ENCODE peak calls at places on chromosomes 2 and 18, in five cellular contexts. M, G, I, J and Z are unnamed samples.
A peak's percentile ranks its signal among the peaks of the same experiment; 100 is the strongest.

GRCh38 chr2:195898505-195898904 is 170.1 kb downstream of the DNAH7 start:
- DNase-seq in M (peak; percentile 55), G (no peak), I (peak; percentile 84), J (peak; percentile 63), Z (no peak)

GRCh38 chr2:86037795-86038192 is 67.9 kb downstream of the POLR1A start:
- DNase-seq in M (peak; percentile 36), G (peak; percentile 77), I (no peak), J (no peak), Z (no peak)

GRCh38 chr2:241255542-241256167 is 59.8 kb downstream of the HDLBP start:
- DNase-seq in M (no peak), G (no peak), I (peak; percentile 52), J (no peak), Z (no peak)

GRCh38 chr2:55038428-55038827 is 11.8 kb downstream of the RTN4 start:
- DNase-seq in M (no peak), G (no peak), I (no peak), J (no peak), Z (no peak)

GRCh38 chr2:88601302-88601701 is 26.0 kb downstream of the EIF2AK3 start:
- DNase-seq in M (no peak), G (no peak), I (no peak), J (no peak), Z (no peak)

GRCh38 chr2:240425697-240426096 is 9.8 kb upstream of the GPC1 start:
- DNase-seq in M (no peak), G (no peak), I (no peak), J (peak; percentile 1), Z (no peak)

GRCh38 chr2:157699806-157700205 is 71.1 kb upstream of the ACVR1C start:
- DNase-seq in M (no peak), G (no peak), I (no peak), J (no peak), Z (no peak)

GRCh38 chr2:238143239-238143951 is 4.9 kb downstream of the KLHL30 start:
- DNase-seq in M (no peak), G (no peak), I (no peak), J (peak; percentile 47), Z (no peak)

GRCh38 chr2:20557635-20558034 is 93.3 kb downstream of the HS1BP3 start:
- DNase-seq in M (no peak), G (peak; percentile 45), I (no peak), J (no peak), Z (no peak)

GRCh38 chr2:200048421-200048820 is 93.0 kb downstream of the MAIP1 start:
- DNase-seq in M (no peak), G (no peak), I (no peak), J (no peak), Z (no peak)

GRCh38 chr2:31286961-31287550 is 53.1 kb downstream of the EHD3 start:
- DNase-seq in M (no peak), G (no peak), I (no peak), J (no peak), Z (no peak)

GRCh38 chr2:233817305-233817980 is 36.9 kb downstream of the HJURP start:
- DNase-seq in M (no peak), G (peak; percentile 49), I (peak; percentile 39), J (no peak), Z (no peak)

GRCh38 chr2:170145191-170145590 is 32.8 kb upstream of the MYO3B start:
- DNase-seq in M (no peak), G (no peak), I (no peak), J (no peak), Z (no peak)
- H3K27ac ChIP-seq in M (no peak overlapping the region), G (no peak overlapping the region), I (no peak overlapping the region), J (no peak overlapping the region), Z (no peak overlapping the region)

GRCh38 chr2:46548521-46549144 is 69.3 kb downstream of the TMEM247 start:
- DNase-seq in M (no peak), G (no peak), I (no peak), J (no peak), Z (peak; percentile 82)

GRCh38 chr2:46549159-46549902 is 70.0 kb downstream of the TMEM247 start:
- DNase-seq in M (no peak), G (no peak), I (no peak), J (no peak), Z (peak; percentile 84)

GRCh38 chr2:46552528-46552927 is 73.2 kb downstream of the TMEM247 start:
- DNase-seq in M (no peak), G (no peak), I (no peak), J (no peak), Z (peak; percentile 83)

GRCh38 chr2:46552086-46552485 is 72.7 kb downstream of the TMEM247 start:
- DNase-seq in M (no peak), G (no peak), I (no peak), J (no peak), Z (no peak)

DNA sequence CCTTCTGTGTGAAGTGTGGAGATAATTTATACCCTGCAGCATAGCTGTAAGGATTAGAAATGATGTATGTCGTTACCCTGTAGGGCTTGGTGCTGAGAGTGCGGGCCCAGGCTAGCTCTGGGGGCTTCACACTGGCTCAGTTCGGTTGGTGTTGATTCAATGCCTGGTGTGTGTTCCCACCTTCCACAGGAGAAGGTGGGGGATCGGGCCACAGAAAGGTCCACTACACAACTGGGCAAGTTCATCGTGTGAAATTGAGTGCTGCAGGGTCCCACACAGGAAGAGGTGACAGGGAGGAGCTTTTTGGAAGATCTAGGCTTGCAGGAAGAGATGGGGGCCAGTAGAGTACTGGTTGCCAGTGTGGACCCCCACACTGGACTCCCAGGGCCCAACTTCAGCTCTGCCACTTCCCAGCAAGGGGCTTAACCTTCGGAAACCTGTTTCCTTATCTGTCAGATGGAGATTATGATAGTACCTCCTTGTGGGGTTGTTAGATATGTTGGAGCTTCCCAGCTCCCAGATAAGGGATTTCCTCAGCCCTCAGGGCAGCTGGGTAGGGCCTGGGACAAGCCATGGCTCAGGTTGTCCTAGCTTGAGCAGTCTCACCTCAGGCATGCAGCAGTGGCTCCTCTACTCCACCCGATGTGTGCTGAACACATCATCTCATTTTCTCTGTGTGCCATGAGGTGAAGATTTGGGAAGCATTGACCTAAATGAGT is 71.5 kb downstream of the TMEM247 start:
- DNase-seq in M (no peak), G (no peak), I (no peak), J (no peak), Z (no peak)
- TF ChIP-seq POLR2A in M (no peak), G (no peak), I (no peak), J (no peak), Z (no peak)

GRCh38 chr2:26316845-26317244 is 29.1 kb upstream of the SELENOI start:
- DNase-seq in M (no peak), G (no peak), I (no peak), J (no peak), Z (no peak)
- H3K27ac ChIP-seq in M (no peak overlapping the region), G (no peak overlapping the region), I (no peak overlapping the region), J (no peak overlapping the region), Z (no peak overlapping the region)

GRCh38 chr2:8412082-8412481 is 269.8 kb upstream of the ID2 start:
- DNase-seq in M (no peak), G (no peak), I (no peak), J (no peak), Z (no peak)
- TF ChIP-seq POLR2A in M (no peak), G (no peak), I (no peak), J (no peak), Z (no peak)

GRCh38 chr2:64876137-64876647 is 113.0 kb upstream of the SLC1A4 start:
- DNase-seq in M (no peak), G (no peak), I (no peak), J (peak; percentile 38), Z (no peak)
- H3K27ac ChIP-seq in M (no peak overlapping the region), G (no peak overlapping the region), I (peak overlapping the region; percentile 5), J (no peak overlapping the region), Z (peak overlapping the region; percentile 26)

GRCh38 chr18:44079602-44080001 is 601.1 kb upstream of the SETBP1 start:
- DNase-seq in M (no peak), G (no peak), I (no peak), J (no peak), Z (no peak)
- TF ChIP-seq POLR2A in M (no peak), G (no peak), I (no peak), J (no peak), Z (no peak)

DNA sequence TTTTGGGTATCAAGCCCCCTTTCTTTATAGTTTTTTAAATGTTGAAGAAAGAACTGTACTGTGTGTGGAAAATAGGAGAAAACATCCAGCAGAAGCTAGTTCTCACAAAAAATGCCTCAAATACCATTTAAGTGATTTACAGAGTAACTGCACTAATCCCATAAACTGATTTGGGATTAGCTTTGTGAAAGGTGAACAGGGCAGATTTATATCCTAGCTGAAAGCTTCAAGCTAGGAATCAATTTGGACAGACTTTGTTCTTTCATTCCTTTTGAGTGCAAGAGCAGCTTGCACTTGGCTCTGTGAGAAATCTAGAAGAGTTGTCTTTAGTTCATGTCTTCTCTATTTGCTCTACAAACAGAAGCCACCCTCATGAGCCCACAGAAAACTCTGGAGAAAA is 183.9 kb upstream of the VRK2 start:
- DNase-seq in M (no peak), G (no peak), I (no peak), J (no peak), Z (no peak)
- H3K27ac ChIP-seq in M (no peak overlapping the region), G (no peak overlapping the region), I (no peak overlapping the region), J (no peak overlapping the region), Z (no peak overlapping the region)

GRCh38 chr18:63366270-63366990 is 576 bp downstream of the KDSR start:
- DNase-seq in M (peak; percentile 52), G (peak; percentile 87), I (peak; percentile 80), J (peak; percentile 32), Z (no peak)
- TF ChIP-seq POLR2A in M (no peak), G (no peak), I (no peak), J (no peak), Z (no peak)

GRCh38 chr2:205889073-205889472 is 196.9 kb downstream of the INO80D start:
- DNase-seq in M (no peak), G (no peak), I (no peak), J (no peak), Z (no peak)

GRCh38 chr2:205887637-205888036 is 198.3 kb downstream of the INO80D start:
- DNase-seq in M (no peak), G (no peak), I (no peak), J (no peak), Z (no peak)

GRCh38 chr2:205895981-205896655 is 189.9 kb downstream of the INO80D start:
- DNase-seq in M (no peak), G (no peak), I (no peak), J (no peak), Z (no peak)

GRCh38 chr2:205892141-205893064 is 193.6 kb downstream of the INO80D start:
- DNase-seq in M (no peak), G (no peak), I (peak; percentile 88), J (no peak), Z (no peak)
- H3K27ac ChIP-seq in M (no peak overlapping the region), G (no peak overlapping the region), I (peak overlapping the region; percentile 43), J (peak overlapping the region; percentile 59), Z (no peak overlapping the region)